ENCODE peak calls at places on chromosome 22, in six cellular contexts. K is neural progenitor cell, Z is small intestine, V is right lobe of liver, P is heart left ventricle, H is neuronal stem cell. L is an unnamed sample.

GRCh38 chr22:20025401-20026203 is 4.7 kb downstream of the TANGO2 start:
- DNase-seq in K (no peak), Z (no peak), V (no peak), P (no peak), H (no peak), L (no peak)

GRCh38 chr22:28873183-28873964 is 10.0 kb upstream of the ZNRF3 start:
- DNase-seq in K (no peak), Z (no peak), V (no peak), P (no peak), H (no peak), L (no peak)

GRCh38 chr22:29469755-29470154 is 10.3 kb upstream of the NEFH start:
- DNase-seq in K (peak), Z (no peak), V (no peak), P (no peak), H (no peak), L (no peak)

GRCh38 chr22:48755332-48755949 is 1072.2 kb downstream of the BRD1 start:
- DNase-seq in K (no peak), Z (no peak), V (no peak), P (peak), H (no peak), L (no peak)

GRCh38 chr22:20131856-20132685 is 467 bp downstream of the ZDHHC8 start:
- DNase-seq in K (peak), Z (no peak), V (peak), P (no peak), H (no peak), L (peak)

GRCh38 chr22:20744456-20744855 is 29.5 kb upstream of the SERPIND1 start:
- DNase-seq in K (no peak), Z (no peak), V (no peak), P (no peak), H (no peak), L (no peak)

GRCh38 chr22:42446151-42446550 is 13.9 kb upstream of the NFAM1 start:
- DNase-seq in K (no peak), Z (no peak), V (no peak), P (no peak), H (no peak), L (no peak)

GRCh38 chr22:30541979-30542810 is 4.3 kb downstream of the SEC14L6 start:
- DNase-seq in K (peak), Z (no peak), V (no peak), P (no peak), H (peak), L (no peak)

GRCh38 chr22:43273902-43274484 is 69.2 kb downstream of the SCUBE1 start:
- DNase-seq in K (peak), Z (peak), V (no peak), P (peak), H (peak), L (no peak)

GRCh38 chr22:43946391-43946680 is 8.9 kb upstream of the SAMM50 start:
- DNase-seq in K (peak), Z (no peak), V (no peak), P (no peak), H (no peak), L (no peak)

GRCh38 chr22:39698106-39698505 is 127.6 kb downstream of the CACNA1I start:
- DNase-seq in K (no peak), Z (no peak), V (no peak), P (no peak), H (no peak), L (no peak)

GRCh38 chr22:42425337-42425988 is 6.7 kb downstream of the NFAM1 start:
- DNase-seq in K (no peak), Z (no peak), V (no peak), P (no peak), H (no peak), L (no peak)

GRCh38 chr22:41405588-41405987 is 23.8 kb downstream of the TEF start:
- DNase-seq in K (no peak), Z (no peak), V (no peak), P (no peak), H (no peak), L (no peak)

GRCh38 chr22:33975841-33976240 is 55.6 kb upstream of the LARGE1 start:
- DNase-seq in K (no peak), Z (no peak), V (no peak), P (no peak), H (no peak), L (no peak)

GRCh38 chr22:31230871-31231621 is 18.9 kb downstream of the LIMK2 start:
- DNase-seq in K (peak), Z (peak), V (peak), P (peak), H (no peak), L (no peak)

GRCh38 chr22:43897751-43898261 is 6.0 kb upstream of the PNPLA5 start:
- DNase-seq in K (no peak), Z (no peak), V (peak), P (no peak), H (no peak), L (no peak)

GRCh38 chr22:48593551-48593950 is 1234.1 kb downstream of the BRD1 start:
- DNase-seq in K (no peak), Z (no peak), V (no peak), P (no peak), H (no peak), L (no peak)

GRCh38 chr22:29443861-29444431 is 5.6 kb downstream of the RFPL1 start:
- DNase-seq in K (no peak), Z (no peak), V (no peak), P (no peak), H (no peak), L (no peak)

GRCh38 chr22:39431821-39432251 is 25.0 kb upstream of the MGAT3 start:
- DNase-seq in K (no peak), Z (no peak), V (no peak), P (peak), H (no peak), L (peak)

GRCh38 chr22:17562906-17563870 is at the start of gene SLC25A18:
- DNase-seq in K (peak), Z (no peak), V (peak), P (peak), H (peak), L (peak)

GRCh38 chr22:22697377-22698120 is 53.1 kb downstream of the GGTLC2 start:
- DNase-seq in K (no peak), Z (no peak), V (no peak), P (no peak), H (no peak), L (no peak)

GRCh38 chr22:50701076-50701419 is 28.4 kb downstream of the SHANK3 start:
- DNase-seq in K (no peak), Z (no peak), V (no peak), P (no peak), H (no peak), L (no peak)

GRCh38 chr22:38963872-38964271 is 6.5 kb downstream of the APOBEC3A start:
- DNase-seq in K (no peak), Z (peak), V (no peak), P (no peak), H (no peak), L (no peak)

GRCh38 chr22:49197500-49197899 is 630.2 kb downstream of the BRD1 start:
- DNase-seq in K (peak), Z (no peak), V (peak), P (no peak), H (no peak), L (no peak)

GRCh38 chr22:49784987-49785614 is 42.6 kb downstream of the BRD1 start:
- DNase-seq in K (no peak), Z (no peak), V (no peak), P (no peak), H (no peak), L (no peak)

GRCh38 chr22:44159811-44160210 is 20.9 kb upstream of the PARVG start:
- DNase-seq in K (no peak), Z (no peak), V (no peak), P (no peak), H (no peak), L (no peak)

GRCh38 chr22:47401976-47402770 is 639.7 kb downstream of the TBC1D22A start:
- DNase-seq in K (no peak), Z (no peak), V (no peak), P (no peak), H (no peak), L (no peak)

GRCh38 chr22:42855211-42855610 is 1.9 kb downstream of the ARFGAP3 start:
- DNase-seq in K (no peak), Z (no peak), V (no peak), P (no peak), H (no peak), L (no peak)

GRCh38 chr22:48300877-48301276 is 1526.8 kb downstream of the BRD1 start:
- DNase-seq in K (no peak), Z (no peak), V (no peak), P (no peak), H (no peak), L (no peak)

GRCh38 chr22:49325531-49326395 is 501.9 kb downstream of the BRD1 start:
- DNase-seq in K (no peak), Z (no peak), V (peak), P (no peak), H (no peak), L (no peak)

GRCh38 chr22:28826921-28827320 is 26.6 kb upstream of the XBP1 start:
- DNase-seq in K (no peak), Z (no peak), V (no peak), P (no peak), H (no peak), L (no peak)

GRCh38 chr22:33524511-33525270 is 395.6 kb downstream of the LARGE1 start:
- DNase-seq in K (no peak), Z (no peak), V (no peak), P (no peak), H (no peak), L (no peak)

GRCh38 chr22:35203583-35203982 is 53.7 kb upstream of the HMGXB4 start:
- DNase-seq in K (no peak), Z (no peak), V (no peak), P (no peak), H (no peak), L (no peak)

GRCh38 chr22:35206889-35207288 is 50.4 kb upstream of the HMGXB4 start:
- DNase-seq in K (no peak), Z (no peak), V (no peak), P (no peak), H (no peak), L (no peak)

GRCh38 chr22:35208003-35208402 is 49.3 kb upstream of the HMGXB4 start:
- DNase-seq in K (no peak), Z (no peak), V (no peak), P (no peak), H (no peak), L (no peak)

GRCh38 chr22:35205141-35205775 is 52.0 kb upstream of the HMGXB4 start:
- DNase-seq in K (peak), Z (no peak), V (no peak), P (no peak), H (peak), L (no peak)

DNA sequence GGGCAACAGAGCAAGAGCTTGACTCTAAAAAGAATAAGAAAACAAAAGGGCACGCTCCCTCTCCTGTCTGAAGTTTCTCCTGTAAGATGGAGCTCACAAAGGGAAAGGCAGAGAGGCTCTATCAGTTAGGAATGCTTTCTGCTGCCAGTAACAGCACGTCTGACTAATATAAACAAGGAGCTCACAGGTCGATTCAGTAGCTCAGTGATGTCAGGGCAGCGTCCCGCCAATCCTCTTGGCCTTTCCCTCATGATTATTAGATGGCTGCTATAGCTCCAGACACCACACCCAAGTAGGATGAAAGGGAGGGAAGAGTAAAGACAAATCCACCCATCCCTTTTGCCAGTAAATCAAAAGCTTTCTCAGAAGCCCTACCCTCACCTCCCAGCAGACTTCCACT is 51.3 kb upstream of the HMGXB4 start:
- DNase-seq in K (no peak), Z (no peak), V (no peak), P (no peak), H (no peak), L (no peak)
- H3K4me3 ChIP-seq in K (no peak), Z (no peak), V (no peak), P (no peak), H (no peak), L (no peak)

GRCh38 chr22:27809700-27810365 is 8.3 kb upstream of the MN1 start:
- DNase-seq in K (no peak), Z (no peak), V (no peak), P (no peak), H (no peak), L (no peak)
- H3K4me3 ChIP-seq in K (no peak), Z (no peak), V (no peak), P (no peak), H (no peak), L (no peak)

GRCh38 chr22:37324340-37325023 is 42.2 kb downstream of the CYTH4 start:
- DNase-seq in K (peak), Z (peak), V (no peak), P (no peak), H (no peak), L (no peak)
- H3K4me3 ChIP-seq in K (peak), Z (peak), V (peak), P (no peak), H (no peak), L (no peak)

DNA sequence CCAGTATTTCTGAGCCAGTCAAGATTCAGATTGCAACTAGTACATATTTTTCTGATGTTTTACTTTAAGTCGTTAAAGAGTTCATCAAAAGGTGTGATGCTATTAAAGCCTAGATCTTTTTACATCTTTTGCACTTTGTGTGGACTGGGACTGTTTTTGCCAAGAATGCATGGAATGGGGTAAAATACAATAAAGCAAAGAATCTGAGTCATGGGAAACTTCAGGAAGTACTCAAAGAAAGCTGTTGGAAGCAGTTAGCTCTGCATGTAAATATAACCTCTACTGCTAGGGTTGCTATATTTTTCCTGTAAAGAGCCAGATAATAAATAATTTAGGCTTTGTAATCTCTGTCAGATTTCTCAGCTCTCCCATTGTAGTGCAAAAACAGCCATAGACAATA is 20.9 kb downstream of the ATXN10 start:
- DNase-seq in K (no peak), Z (no peak), V (no peak), P (no peak), H (peak), L (no peak)
- H3K4me3 ChIP-seq in K (no peak), Z (no peak), V (no peak), P (no peak), H (no peak), L (no peak)

GRCh38 chr22:36028646-36029405 is at the start of gene RBFOX2:
- DNase-seq in K (peak), Z (peak), V (peak), P (peak), H (peak), L (peak)

GRCh38 chr22:36027960-36028645 is 521 bp downstream of the RBFOX2 start:
- DNase-seq in K (peak), Z (peak), V (no peak), P (peak), H (peak), L (no peak)

GRCh38 chr22:36029406-36029755 is 757 bp upstream of the RBFOX2 start:
- DNase-seq in K (no peak), Z (no peak), V (no peak), P (no peak), H (no peak), L (no peak)

GRCh38 chr22:36027579-36027959 is 1.1 kb downstream of the RBFOX2 start:
- DNase-seq in K (peak), Z (peak), V (no peak), P (no peak), H (no peak), L (no peak)

DNA sequence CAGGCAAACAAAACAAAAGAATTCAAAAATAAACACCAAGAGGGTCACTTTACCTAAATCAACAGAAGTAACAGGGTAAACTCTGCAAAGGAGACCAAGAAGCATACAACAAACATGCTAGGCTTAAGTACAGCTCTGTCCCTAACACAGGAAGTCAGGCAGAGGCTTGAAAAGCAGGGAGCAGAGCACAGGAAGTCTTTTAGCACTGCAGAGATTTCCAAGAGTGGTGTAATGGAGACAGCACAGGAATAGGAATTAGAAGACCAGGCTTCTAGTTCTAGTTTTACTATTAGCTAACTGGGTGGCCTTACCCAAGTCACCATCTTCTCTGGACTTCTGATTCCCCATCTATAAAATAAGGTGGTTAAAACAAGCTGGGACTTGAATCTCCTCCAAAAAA is 1.9 kb downstream of the RBFOX2 start:
- DNase-seq in K (no peak), Z (no peak), V (no peak), P (no peak), H (no peak), L (no peak)
- H3K4me3 ChIP-seq in K (peak), Z (no peak), V (peak), P (peak), H (peak), L (peak)

DNA sequence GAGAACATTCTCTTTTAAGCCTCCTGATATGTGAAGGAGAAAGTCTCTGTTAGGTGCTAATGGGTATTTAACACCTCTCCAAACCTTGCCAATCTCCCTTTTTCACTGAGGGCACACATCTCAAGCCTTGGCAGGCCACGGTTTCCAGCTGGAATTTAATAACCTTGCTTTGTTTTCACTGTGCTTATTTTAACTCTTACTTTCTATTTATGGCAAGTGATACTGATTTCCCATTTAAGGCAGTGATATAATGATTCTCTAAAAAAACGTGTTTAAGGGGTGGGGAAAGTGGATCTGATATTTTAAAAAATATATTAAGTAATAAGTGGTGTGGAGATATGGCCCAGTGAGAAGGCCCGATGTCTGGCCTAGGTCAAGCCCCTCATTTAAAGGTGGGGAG is 1.1 kb upstream of the RASD2 start:
- DNase-seq in K (no peak), Z (no peak), V (no peak), P (no peak), H (no peak), L (no peak)
- H3K4me3 ChIP-seq in K (peak), Z (peak), V (no peak), P (peak), H (peak), L (peak)

GRCh38 chr22:45630436-45630835 is 41.2 kb upstream of the ATXN10 start:
- DNase-seq in K (no peak), Z (no peak), V (no peak), P (no peak), H (no peak), L (no peak)
- H3K4me3 ChIP-seq in K (no peak), Z (no peak), V (no peak), P (no peak), H (no peak), L (no peak)